ENCODE peak calls at places on chromosomes 7 and 10, in four cellular contexts. P is IMR-90, J is H9, W is H1. V is an unnamed sample.

GRCh38 chr7:151896486-151896885 is 19.6 kb upstream of the PRKAG2 start:
- DNase-seq in W (no peak), J (no peak), P (no peak), V (no peak)

GRCh38 chr10:64071218-64071617 is 550.0 kb downstream of the REEP3 start:
- DNase-seq in P (no peak), J (no peak), W (no peak), V (no peak)

GRCh38 chr10:3261921-3262320 is 89.3 kb upstream of the PITRM1 start:
- DNase-seq in W (no peak), P (no peak), J (no peak), V (no peak)

GRCh38 chr7:141079223-141079622 is 5.4 kb downstream of the TMEM178B start:
- DNase-seq in W (no peak), J (no peak), P (no peak), V (no peak)

GRCh38 chr10:60871215-60871614 is 72.8 kb downstream of the RHOBTB1 start:
- DNase-seq in P (no peak), J (no peak), W (no peak), V (no peak)

GRCh38 chr10:14820010-14820774 is 17.6 kb downstream of the CDNF start:
- DNase-seq in J (no peak), P (peak), W (no peak), V (peak)

GRCh38 chr10:130160775-130161174 is 24.6 kb downstream of the GLRX3 start:
- DNase-seq in J (no peak), W (no peak), P (peak), V (peak)

GRCh38 chr10:23523251-23523650 is 84.4 kb downstream of the OTUD1 start:
- DNase-seq in P (no peak), J (peak), W (no peak), V (peak)

GRCh38 chr7:73991522-73992103 is 36.4 kb upstream of the ELN start:
- DNase-seq in P (peak), W (no peak), J (no peak), V (no peak)

GRCh38 chr10:79386637-79387465 is 39.6 kb downstream of the PPIF start:
- DNase-seq in J (peak), P (no peak), W (no peak), V (no peak)

GRCh38 chr7:112411186-112411795 is 39.0 kb upstream of the IFRD1 start:
- DNase-seq in W (no peak), P (peak), J (no peak), V (peak)

GRCh38 chr10:68601490-68602265 is 41.5 kb downstream of the TET1 start:
- DNase-seq in P (no peak), W (no peak), J (no peak), V (no peak)

GRCh38 chr10:11612004-11613001 is 853 bp upstream of the USP6NL start:
- DNase-seq in W (no peak), P (no peak), J (no peak), V (no peak)

GRCh38 chr7:41448104-41448503 is 254.8 kb downstream of the INHBA start:
- DNase-seq in P (peak), J (no peak), W (no peak), V (no peak)

GRCh38 chr10:114389429-114389828 is 14.9 kb downstream of the AFAP1L2 start:
- DNase-seq in J (no peak), P (peak), W (no peak), V (no peak)

GRCh38 chr10:24428410-24428782 is 219.5 kb downstream of the KIAA1217 start:
- DNase-seq in W (no peak), P (peak), J (no peak), V (peak)

GRCh38 chr7:44050121-44050914 is 5.8 kb downstream of the DBNL start:
- DNase-seq in P (no peak), J (peak), W (no peak), V (no peak)

GRCh38 chr7:139720705-139721231 is 57.0 kb downstream of the HIPK2 start:
- DNase-seq in P (peak), W (no peak), J (no peak), V (no peak)

GRCh38 chr7:2661096-2661449 is 26.9 kb upstream of the AMZ1 start:
- DNase-seq in P (no peak), W (no peak), J (no peak), V (no peak)
- H3K18ac ChIP-seq in P (no peak), W (no peak), J (no peak), V (no peak)

DNA sequence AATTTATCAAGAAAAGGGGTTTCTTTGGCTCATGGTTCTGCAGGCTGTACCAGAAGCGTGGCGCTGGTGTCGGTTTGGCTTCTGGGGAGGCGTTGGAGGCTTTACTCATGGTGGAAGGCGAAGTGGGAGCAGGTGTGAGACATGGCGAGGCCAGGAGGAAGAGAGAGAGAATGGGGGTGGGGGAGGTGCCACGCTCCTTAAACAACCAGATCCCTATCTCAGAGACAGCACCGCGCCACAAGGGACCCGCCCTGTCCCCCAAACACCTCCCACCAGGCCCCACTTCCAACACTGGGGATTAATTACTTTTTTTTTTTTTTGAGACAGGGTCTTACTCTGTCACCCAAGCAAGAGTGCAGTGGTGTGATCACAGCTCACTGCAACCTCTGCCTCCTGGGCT is 18.0 kb upstream of the SH2B2 start:
- DNase-seq in W (no peak), P (no peak), J (peak), V (no peak)
- H3K56ac ChIP-seq in W (no peak), P (no peak), J (no peak), V (no peak)

DNA sequence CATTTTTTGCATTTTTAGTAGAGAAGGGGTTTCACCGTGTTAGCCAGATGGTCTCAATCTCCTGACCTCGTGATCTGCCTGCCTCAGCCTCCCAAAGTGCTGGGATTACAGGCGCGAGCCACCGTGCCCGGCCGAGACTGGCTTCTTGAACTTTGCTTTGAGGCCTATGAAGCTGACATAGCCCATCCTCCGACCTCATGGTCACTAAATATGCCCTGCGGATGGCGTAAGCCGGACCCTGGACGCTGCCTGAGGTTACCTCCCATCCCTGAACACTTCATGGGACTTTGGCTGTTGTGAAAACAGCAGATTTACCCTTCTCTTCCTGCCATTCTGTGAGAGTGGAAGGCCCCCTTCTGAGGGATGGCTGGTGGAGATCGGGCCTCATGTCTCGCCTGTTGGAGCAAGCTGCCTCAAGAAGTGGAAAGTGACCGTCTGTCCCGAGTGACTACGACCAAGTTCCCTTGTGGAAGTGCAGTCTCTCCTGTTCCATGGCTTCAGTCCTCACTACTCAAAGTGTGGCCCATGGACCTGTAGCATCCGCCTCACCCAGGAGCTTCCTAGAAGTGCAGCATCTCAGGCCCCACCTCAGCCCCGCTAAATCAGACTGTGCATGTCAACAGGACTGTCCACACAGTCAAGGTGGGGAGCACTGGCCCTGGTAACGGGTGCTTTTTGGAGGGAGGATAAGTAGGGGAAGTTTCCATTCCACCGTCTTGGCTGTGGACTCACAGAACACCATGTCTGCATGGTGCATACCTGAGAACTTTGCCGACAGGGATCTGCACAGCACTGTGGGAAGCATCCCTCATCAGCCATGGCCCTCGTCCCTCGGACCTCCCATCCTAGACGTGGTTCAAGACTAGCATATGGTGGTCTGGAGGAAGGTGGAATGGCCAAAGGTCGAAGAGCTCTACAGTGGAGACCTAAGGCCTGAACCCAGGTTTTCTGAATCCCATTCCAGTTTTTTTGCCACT is 210.5 kb upstream of the SHH start:
- DNase-seq in W (no peak), J (no peak), P (no peak), V (no peak)
- H2BK15ac ChIP-seq in W (no peak), J (no peak), P (no peak), V (no peak)

GRCh38 chr7:92134271-92135099 is at the start of gene CYP51A1:
- DNase-seq in W (peak), J (peak), P (peak), V (peak)
- H3K18ac ChIP-seq in W (peak), J (peak), P (peak), V (peak)